ENCODE peak calls at places on chromosomes 12 and 14, in eight cellular contexts. I, C, D, Z, T, R, P and W are unnamed samples.

GRCh38 chr12:80681786-80682185 is 25.6 kb upstream of the MYF6 start:
- DNase-seq in I (no peak), C (no peak), D (no peak), Z (no peak), T (no peak), R (no peak), P (no peak), W (no peak)

GRCh38 chr12:15074351-15074750 is 101.5 kb downstream of the PDE6H start:
- DNase-seq in I (peak; percentile 19), C (no peak), D (no peak), Z (no peak), T (no peak), R (no peak), P (no peak), W (no peak)

GRCh38 chr12:100908501-100908900 is 113.9 kb downstream of the ANO4 start:
- DNase-seq in I (peak; percentile 58), C (no peak), D (no peak), Z (no peak), T (no peak), R (no peak), P (peak; percentile 38), W (no peak)

GRCh38 chr12:39807043-39807442 is 187.4 kb upstream of the ABCD2 start:
- DNase-seq in I (no peak), C (no peak), D (no peak), Z (peak; percentile 21), T (no peak), R (no peak), P (peak; percentile 6), W (no peak)

GRCh38 chr14:52268191-52269061 is 928 bp downstream of the PTGDR start:
- DNase-seq in I (peak; percentile 69), C (no peak), D (no peak), Z (no peak), T (no peak), R (peak; percentile 15), P (peak; percentile 24), W (peak; percentile 62)

GRCh38 chr12:58316926-58317325 is 375.6 kb downstream of the ATP23 start:
- DNase-seq in I (peak; percentile 68), C (no peak), D (no peak), Z (no peak), T (no peak), R (no peak), P (no peak), W (no peak)

GRCh38 chr14:30861200-30861599 is 13.2 kb upstream of the COCH start:
- DNase-seq in I (no peak), C (no peak), D (no peak), Z (no peak), T (no peak), R (no peak), P (no peak), W (no peak)

GRCh38 chr14:57769863-57770523 is 95.9 kb downstream of the SLC35F4 start:
- DNase-seq in I (no peak), C (no peak), D (no peak), Z (no peak), T (no peak), R (no peak), P (no peak), W (no peak)

GRCh38 chr14:51157012-51157411 is 62.1 kb upstream of the TRIM9 start:
- DNase-seq in I (peak; percentile 44), C (no peak), D (no peak), Z (peak; percentile 54), T (peak; percentile 34), R (no peak), P (peak; percentile 12), W (no peak)

GRCh38 chr14:104589338-104590195 is 10.0 kb downstream of the C14orf180 start:
- DNase-seq in I (no peak), C (no peak), D (no peak), Z (no peak), T (no peak), R (no peak), P (no peak), W (no peak)